ENCODE peak calls at places on chromosome 11, in ten cellular contexts. M is left lung; K is AG04450; C is PC-3; V is A673; H is right lobe of liver; U is heart right ventricle; O is body of pancreas; D is CD4-positive, CD25-positive, alpha-beta regulatory T cell; N is brain microvascular endothelial cell. R is an unnamed sample.
A peak's percentile ranks its signal among the peaks of the same experiment; 100 is the strongest.

GRCh38 chr11:121036981-121037380 is 13.1 kb downstream of the TBCEL start:
- DNase-seq in K (no peak), U (no peak), M (no peak), H (no peak), C (no peak), O (no peak), N (no peak), V (no peak), D (no peak), R (no peak)

GRCh38 chr11:119305556-119306372 is 11.2 kb downstream of the MCAM start:
- DNase-seq in N (no peak), O (no peak), V (no peak), K (no peak), M (no peak), U (no peak), D (no peak), H (no peak), C (no peak), R (no peak)

GRCh38 chr11:113048820-113049555 is 87.8 kb downstream of the NCAM1 start:
- DNase-seq in O (no peak), H (no peak), N (no peak), M (no peak), D (no peak), V (no peak), K (no peak), U (no peak), C (peak; percentile 31), R (no peak)

GRCh38 chr11:5626191-5626590 is 1.4 kb downstream of the TRIM34 start:
- DNase-seq in V (no peak), D (no peak), M (no peak), H (no peak), U (no peak), K (no peak), N (no peak), O (no peak), C (no peak), R (no peak)

GRCh38 chr11:35142481-35143207 is 3.7 kb downstream of the CD44 start:
- DNase-seq in V (no peak), K (no peak), U (no peak), N (peak; percentile 49), C (peak; percentile 83), D (peak; percentile 78), O (peak; percentile 38), H (no peak), M (no peak), R (peak; percentile 44)

GRCh38 chr11:67320011-67320410 is 16.7 kb downstream of the SSH3 start:
- DNase-seq in V (no peak), H (no peak), M (no peak), O (no peak), C (peak; percentile 27), K (peak; percentile 18), U (no peak), D (no peak), N (no peak), R (no peak)

GRCh38 chr11:65906602-65907001 is 6.4 kb upstream of the FOSL1 start:
- DNase-seq in H (no peak), M (no peak), C (peak; percentile 54), O (no peak), V (no peak), D (no peak), N (no peak), K (no peak), U (no peak), R (no peak)

GRCh38 chr11:118615996-118616395 is 8.6 kb downstream of the PHLDB1 start:
- DNase-seq in C (no peak), H (no peak), N (no peak), D (no peak), V (no peak), K (no peak), O (no peak), U (no peak), M (no peak), R (no peak)

GRCh38 chr11:859394-860131 is 16.9 kb downstream of the TSPAN4 start:
- DNase-seq in D (no peak), M (peak; percentile 63), V (peak; percentile 92), H (peak; percentile 62), U (peak; percentile 84), K (peak; percentile 75), O (peak; percentile 86), N (peak; percentile 84), C (peak; percentile 26), R (no peak)

GRCh38 chr11:1752907-1753425 is 2.6 kb upstream of the IFITM10 start:
- DNase-seq in V (no peak), C (no peak), U (no peak), K (no peak), M (peak; percentile 31), H (no peak), D (no peak), N (no peak), O (no peak), R (no peak)

DNA sequence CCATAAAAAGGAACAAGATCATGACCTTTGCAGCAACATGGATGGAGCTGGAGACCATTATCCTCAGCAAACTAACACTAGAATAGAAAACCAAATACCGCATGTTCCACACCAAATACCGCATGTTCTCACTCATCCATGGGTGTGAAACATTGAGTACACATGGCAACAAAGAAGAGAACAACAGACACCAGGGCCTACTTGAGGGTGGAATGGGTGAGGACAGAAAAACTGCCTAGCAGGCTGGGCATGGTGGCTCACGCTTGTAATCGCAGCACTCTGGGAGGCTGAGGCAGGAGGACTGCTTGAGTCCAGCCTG is 12.3 kb downstream of the EHD1 start:
- DNase-seq in C (no peak), O (no peak), V (no peak), H (no peak), K (no peak), U (no peak), D (no peak), N (no peak), M (no peak), R (no peak)
- H3K27ac ChIP-seq in C (peak overlapping the region; percentile 49), O (no peak overlapping the region), V (no peak overlapping the region), H (no peak overlapping the region), K (peak overlapping the region; percentile 57), U (peak overlapping the region; percentile 87), D (peak overlapping the region; percentile 91), N (peak overlapping the region; percentile 83), M (peak overlapping the region; percentile 75), R (peak overlapping the region; percentile 68)

GRCh38 chr11:73333626-73334199 is 25.6 kb downstream of the ARHGEF17 start:
- DNase-seq in O (no peak), V (no peak), H (no peak), U (no peak), D (no peak), K (no peak), C (no peak), M (no peak), N (no peak), R (no peak)
- H3K27ac ChIP-seq in O (peak overlapping the region; percentile 27), V (peak overlapping the region; percentile 70), H (peak overlapping the region; percentile 37), U (peak overlapping the region; percentile 88), D (no peak overlapping the region), K (peak overlapping the region; percentile 87), C (no peak overlapping the region), M (peak overlapping the region; percentile 78), N (peak overlapping the region; percentile 71), R (no peak overlapping the region)

GRCh38 chr11:96329855-96330510 is 13.0 kb downstream of the MAML2 start:
- DNase-seq in N (no peak), M (no peak), U (no peak), D (no peak), H (no peak), C (no peak), V (no peak), K (no peak), O (no peak), R (no peak)

GRCh38 chr11:96330511-96330859 is 12.5 kb downstream of the MAML2 start:
- DNase-seq in O (no peak), U (no peak), D (no peak), C (no peak), H (no peak), V (no peak), M (no peak), N (no peak), K (no peak), R (no peak)

GRCh38 chr11:96331556-96332168 is 11.3 kb downstream of the MAML2 start:
- DNase-seq in C (no peak), V (no peak), H (peak; percentile 29), D (no peak), N (no peak), M (peak; percentile 65), U (no peak), O (no peak), K (no peak), R (no peak)

GRCh38 chr11:96328395-96329010 is 14.5 kb downstream of the MAML2 start:
- DNase-seq in N (peak; percentile 53), K (no peak), H (no peak), C (peak; percentile 34), M (no peak), D (no peak), U (no peak), V (peak; percentile 47), O (no peak), R (no peak)

DNA sequence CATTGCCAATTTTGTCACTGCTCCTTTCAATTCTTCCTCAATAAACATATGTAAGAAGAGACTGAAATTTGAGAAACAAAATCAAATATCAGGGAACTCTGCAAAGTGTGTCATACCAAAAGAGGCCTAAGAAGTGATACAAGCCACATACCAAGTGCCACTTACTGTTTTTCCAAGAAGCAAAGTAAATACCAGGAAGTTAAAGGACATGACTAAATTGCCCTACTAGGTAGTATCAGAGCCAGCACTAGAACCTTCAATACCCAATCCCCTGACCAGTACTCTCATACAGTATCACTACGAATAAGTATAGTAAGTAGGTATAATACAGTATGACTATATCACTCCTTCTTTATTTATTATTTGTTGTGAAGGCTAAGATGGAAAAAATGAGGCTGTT is 13.6 kb downstream of the MAML2 start:
- DNase-seq in H (no peak), C (peak; percentile 76), O (no peak), V (no peak), K (no peak), U (no peak), N (no peak), M (no peak), D (peak; percentile 23), R (no peak)
- H3K27ac ChIP-seq in H (no peak overlapping the region), C (peak overlapping the region; percentile 43), O (no peak overlapping the region), V (peak overlapping the region; percentile 8), K (no peak overlapping the region), U (no peak overlapping the region), N (peak overlapping the region; percentile 54), M (peak overlapping the region; percentile 65), D (no peak overlapping the region), R (no peak overlapping the region)

GRCh38 chr11:63551889-63552266 is 11.3 kb downstream of the PLAAT2 start:
- DNase-seq in N (no peak), O (no peak), U (no peak), K (no peak), C (no peak), D (no peak), M (no peak), H (no peak), V (no peak), R (no peak)

GRCh38 chr11:63552921-63553320 is 10.3 kb downstream of the PLAAT2 start:
- DNase-seq in V (no peak), H (no peak), K (no peak), O (no peak), C (peak; percentile 64), D (no peak), M (no peak), U (no peak), N (no peak), R (no peak)

GRCh38 chr11:63556404-63556803 is 6.8 kb downstream of the PLAAT2 start:
- DNase-seq in H (no peak), C (no peak), D (no peak), V (no peak), K (no peak), M (no peak), U (no peak), O (no peak), N (no peak), R (no peak)

GRCh38 chr11:63554901-63555218 is 8.3 kb downstream of the PLAAT2 start:
- DNase-seq in U (no peak), O (no peak), C (no peak), M (no peak), D (no peak), V (no peak), N (no peak), H (no peak), K (no peak), R (no peak)

GRCh38 chr11:63553759-63554158 is 9.4 kb downstream of the PLAAT2 start:
- DNase-seq in K (no peak), U (no peak), V (no peak), N (no peak), D (peak; percentile 78), H (no peak), C (peak; percentile 22), O (no peak), M (no peak), R (peak; percentile 52)
- H3K27ac ChIP-seq in K (no peak overlapping the region), U (no peak overlapping the region), V (no peak overlapping the region), N (no peak overlapping the region), D (peak overlapping the region; percentile 74), H (no peak overlapping the region), C (peak overlapping the region; percentile 44), O (no peak overlapping the region), M (no peak overlapping the region), R (peak overlapping the region; percentile 62)

R was measured in CD4-positive, alpha-beta memory T cell.